ENCODE peak calls at places on chromosomes 4 and X, in five cellular contexts. X, N, M, K and P are unnamed samples. For H3K36me3, the result is how much of the 10 kb centered on the place peaks cover.

GRCh38 chr4:40685300-40685699 is 55.6 kb upstream of the RBM47 start:
- DNase-seq in M (no peak), N (no peak), K (no peak), X (no peak), P (no peak)

GRCh38 chrX:21638311-21638710 is 19.8 kb downstream of the KLHL34 start:
- DNase-seq in N (no peak), M (no peak), K (no peak), X (no peak), P (no peak)

GRCh38 chrX:105803891-105804290 is 18.4 kb upstream of the NRK start:
- DNase-seq in K (no peak), M (no peak), X (no peak), N (no peak), P (no peak)

GRCh38 chr4:125322363-125322730 is 7.6 kb downstream of the FAT4 start:
- DNase-seq in K (no peak), X (no peak), M (no peak), N (peak), P (no peak)

GRCh38 chr4:36492590-36492989 is 211.2 kb downstream of the DTHD1 start:
- DNase-seq in X (no peak), M (no peak), K (no peak), N (no peak), P (no peak)

GRCh38 chr4:185304944-185305690 is 90.6 kb downstream of the LRP2BP start:
- DNase-seq in X (no peak), M (no peak), K (no peak), N (peak), P (no peak)

GRCh38 chrX:1205681-1206611 is 6.5 kb downstream of the CRLF2 start:
- DNase-seq in K (peak), X (no peak), M (no peak), N (peak), P (peak)

GRCh38 chr4:137432431-137432830 is 99.9 kb downstream of the PCDH18 start:
- DNase-seq in K (no peak), X (no peak), N (no peak), M (no peak), P (no peak)

GRCh38 chr4:155134136-155134535 is 74.3 kb upstream of the NPY2R start:
- DNase-seq in X (no peak), N (no peak), M (no peak), K (no peak), P (no peak)

GRCh38 chr4:79141530-79141929 is 184.3 kb downstream of the NAA11 start:
- DNase-seq in N (no peak), M (no peak), K (no peak), X (no peak), P (no peak)

GRCh38 chr4:153499005-153499404 is 32.8 kb downstream of the TMEM131L start:
- DNase-seq in K (no peak), X (no peak), N (no peak), M (no peak), P (no peak)

GRCh38 chr4:70705146-70705855 is 16.5 kb upstream of the RUFY3 start:
- DNase-seq in X (no peak), M (peak), N (peak), K (peak), P (peak)

GRCh38 chr4:61938250-61938846 is 738.2 kb downstream of the ADGRL3 start:
- DNase-seq in K (no peak), N (no peak), X (no peak), M (no peak), P (no peak)

GRCh38 chr4:151887151-151887815 is 126.5 kb upstream of the GATB start:
- DNase-seq in N (no peak), M (no peak), K (no peak), X (no peak), P (no peak)

GRCh38 chr4:46404961-46405360 is 15.0 kb upstream of the GABRA2 start:
- DNase-seq in K (no peak), M (no peak), N (peak), X (no peak), P (no peak)

GRCh38 chr4:2757426-2757825 is 1.3 kb upstream of the TNIP2 start:
- DNase-seq in N (no peak), M (no peak), K (no peak), X (peak), P (no peak)

GRCh38 chr4:94650690-94651089 is 107.1 kb upstream of the BMPR1B start:
- DNase-seq in N (no peak), X (no peak), M (no peak), K (no peak), P (no peak)

GRCh38 chr4:94650129-94650495 is 107.6 kb upstream of the BMPR1B start:
- DNase-seq in M (no peak), X (no peak), K (no peak), N (no peak), P (no peak)

GRCh38 chr4:94653095-94653649 is 104.6 kb upstream of the BMPR1B start:
- DNase-seq in M (no peak), X (no peak), K (peak), N (no peak), P (no peak)

GRCh38 chr4:94653984-94654609 is 103.7 kb upstream of the BMPR1B start:
- DNase-seq in N (no peak), X (no peak), M (no peak), K (no peak), P (no peak)

DNA sequence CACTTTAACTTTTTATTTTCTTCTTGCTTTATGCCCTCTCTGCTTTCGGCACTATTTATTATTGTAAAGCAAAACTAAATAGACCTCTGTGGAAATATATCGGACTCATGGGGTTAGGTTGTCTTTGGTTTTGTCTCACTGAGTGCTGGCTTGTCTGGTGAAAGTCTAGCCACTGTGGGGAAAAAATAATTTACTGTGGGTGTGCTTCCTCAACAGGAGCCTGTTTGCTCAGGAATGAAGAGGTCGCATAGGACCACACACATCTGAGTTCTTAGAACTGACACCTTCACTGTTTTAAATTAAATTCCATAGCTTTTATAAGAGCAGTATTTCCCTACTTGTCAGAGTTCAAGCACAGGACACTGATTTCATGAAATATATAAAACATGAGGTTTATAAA is 103.0 kb upstream of the BMPR1B start:
- DNase-seq in X (no peak), M (no peak), N (no peak), K (no peak), P (no peak)
- H3K36me3 ChIP-seq in X (under half), M (under half), N (under half), K (under half), P (under half)

GRCh38 chr4:122246551-122246950 is 94.4 kb downstream of the BLTP1 start:
- DNase-seq in M (no peak), N (no peak), X (no peak), K (no peak), P (no peak)

GRCh38 chr4:122249357-122249756 is 97.2 kb downstream of the BLTP1 start:
- DNase-seq in M (no peak), K (no peak), N (no peak), X (no peak), P (no peak)

DNA sequence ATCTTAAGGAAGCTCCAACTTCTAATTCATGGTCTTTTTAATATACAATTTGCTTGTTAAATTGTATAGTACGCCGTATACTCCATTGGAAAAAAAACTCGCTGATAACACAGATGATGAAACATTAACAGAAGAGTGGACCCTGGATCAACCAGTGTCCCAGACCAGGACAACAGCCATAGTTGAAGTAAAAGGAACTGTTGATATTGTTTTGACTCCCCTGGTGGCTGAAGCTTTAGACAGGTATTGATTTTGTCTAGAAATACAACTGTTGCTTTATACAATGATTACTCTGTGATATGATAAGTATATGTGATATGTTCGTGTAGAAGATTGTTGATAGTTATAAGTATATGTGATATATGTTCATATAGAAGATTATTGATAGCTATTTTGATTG is 91.7 kb downstream of the BLTP1 start:
- DNase-seq in K (no peak), N (no peak), X (no peak), M (no peak), P (no peak)
- H3K36me3 ChIP-seq in K (under half), N (under half), X (under half), M (under half), P (under half)

GRCh38 chrX:8919801-8920200 is 114.1 kb downstream of the FAM9B start:
- DNase-seq in X (no peak), K (no peak), M (no peak), N (no peak), P (no peak)

GRCh38 chrX:8916697-8917096 is 115.5 kb upstream of the FAM9A start:
- DNase-seq in M (no peak), N (no peak), X (no peak), K (no peak), P (no peak)

GRCh38 chrX:8913665-8914409 is 112.7 kb upstream of the FAM9A start:
- DNase-seq in N (no peak), K (no peak), X (no peak), M (peak), P (peak)

DNA sequence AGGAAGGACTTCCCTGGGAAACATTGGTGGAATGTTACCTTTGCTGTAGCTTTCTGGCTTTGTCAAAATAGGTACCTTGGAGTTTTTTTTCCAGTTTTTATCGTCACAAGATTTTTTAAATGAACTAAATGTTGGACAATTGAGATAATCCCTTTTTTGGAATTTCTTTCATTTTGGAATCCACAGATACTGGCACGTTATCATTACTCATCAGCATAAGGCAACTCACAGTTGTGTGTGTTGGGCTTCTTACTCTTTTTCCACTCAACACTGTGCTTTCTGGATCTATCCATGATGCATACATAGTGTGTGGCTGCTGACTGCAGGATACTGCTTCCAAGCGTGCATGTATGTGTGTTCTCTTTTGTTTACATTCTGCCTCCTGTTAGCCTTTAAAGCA is 113.5 kb upstream of the FAM9A start:
- DNase-seq in X (no peak), M (no peak), K (no peak), N (no peak), P (no peak)
- H3K36me3 ChIP-seq in X (under half), M (under half), K (under half), N (under half), P (under half)

DNA sequence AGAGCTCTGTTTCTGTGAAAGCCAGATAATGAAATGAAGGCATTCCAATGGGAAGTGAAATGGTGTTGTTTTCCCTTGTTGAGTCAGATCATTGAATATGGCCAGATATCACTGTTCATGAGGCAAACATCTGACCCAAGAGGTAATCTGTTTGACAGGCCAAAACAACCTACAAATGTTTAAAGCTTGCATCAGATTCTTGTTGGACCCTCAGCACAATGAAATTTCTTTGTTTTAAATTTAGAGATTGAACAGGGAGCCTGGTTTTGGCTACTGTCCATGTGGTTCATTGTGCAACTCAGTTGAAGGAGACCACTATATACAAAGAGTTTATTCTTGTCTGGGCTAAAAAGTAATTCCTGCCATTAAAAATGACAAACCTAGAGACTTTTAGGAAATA is 159.1 kb downstream of the AFF2 start:
- DNase-seq in K (no peak), X (no peak), N (no peak), M (no peak), P (no peak)
- H3K36me3 ChIP-seq in K (under half), X (under half), N (under half), M (under half), P (under half)